ENCODE peak calls at places on chromosomes 3 and 15, in eight cellular contexts. T is fibroblast of mammary gland; V is dorsolateral prefrontal cortex; G is foreskin fibroblast; M is iPS-NIHi11; Q is NCI-H2171; D is stimulated activated CD4-positive, alpha-beta T cell treated with anti-CD3 and anti-CD28 coated beads, TNF-alpha, amount 100 ng/mL, for 48 hours; C is memory B cell. X is an unnamed sample.

GRCh38 chr3:69385723-69386483 is at the start of gene FRMD4B:
- DNase-seq in G (no peak), D (peak), C (no peak), V (peak), Q (no peak), M (peak), T (peak), X (no peak)

GRCh38 chr15:44726568-44727461 is 9.5 kb upstream of the TRIM69 start:
- DNase-seq in Q (no peak), G (peak), C (no peak), T (peak), D (no peak), V (no peak), M (no peak), X (no peak)

GRCh38 chr3:42300013-42300412 is 34.0 kb upstream of the CCK start:
- DNase-seq in D (peak), C (no peak), Q (no peak), M (peak), G (peak), V (no peak), T (peak), X (no peak)

GRCh38 chr3:179450901-179451334 is 352 bp downstream of the GNB4 start:
- DNase-seq in Q (peak), M (peak), C (no peak), V (no peak), G (no peak), T (peak), D (no peak), X (no peak)

GRCh38 chr3:9222049-9222448 is 27.4 kb downstream of the SRGAP3 start:
- DNase-seq in M (no peak), C (no peak), Q (no peak), D (no peak), V (no peak), T (no peak), G (no peak), X (no peak)

GRCh38 chr15:39625856-39626255 is 45.0 kb downstream of the THBS1 start:
- DNase-seq in M (no peak), V (no peak), G (peak), C (no peak), D (no peak), Q (no peak), T (peak), X (no peak)

GRCh38 chr15:88448991-88449461 is 18.2 kb downstream of the MRPL46 start:
- DNase-seq in M (no peak), Q (no peak), T (no peak), C (no peak), V (no peak), G (no peak), D (no peak), X (no peak)

GRCh38 chr3:73804204-73804603 is 179.5 kb upstream of the PDZRN3 start:
- DNase-seq in C (no peak), V (no peak), G (no peak), M (no peak), Q (no peak), T (no peak), D (no peak), X (no peak)

GRCh38 chr15:69407719-69408400 is 6.3 kb upstream of the KIF23 start:
- DNase-seq in Q (no peak), C (no peak), D (no peak), T (no peak), M (no peak), G (no peak), V (no peak), X (no peak)

GRCh38 chr3:191499307-191500125 is 38.6 kb downstream of the PYDC2 start:
- DNase-seq in T (peak), M (peak), Q (peak), G (no peak), D (no peak), C (no peak), V (peak), X (peak)

X was measured in NCI-H2227 treated with DMSO at 0.1 percent for 48 hours.